ENCODE peak calls at places on chromosomes 1 and 21, in five cellular contexts. Y is cardiac fibroblast, K is H4, I is RWPE1, Q is mesendoderm. O is an unnamed sample.

GRCh38 chr1:84889437-84889836 is 3.6 kb downstream of the LPAR3 start:
- DNase-seq in Y (peak), K (no peak), I (no peak), Q (no peak), O (no peak)

GRCh38 chr1:202293620-202294019 is 48.1 kb downstream of the UBE2T start:
- DNase-seq in Y (peak), K (no peak), I (no peak), Q (no peak), O (no peak)

GRCh38 chr1:110005971-110006370 is 21.4 kb downstream of the AHCYL1 start:
- DNase-seq in Y (no peak), K (no peak), I (no peak), Q (no peak), O (no peak)

GRCh38 chr1:244154882-244155531 is 103.9 kb downstream of the ZBTB18 start:
- DNase-seq in Y (no peak), K (peak), I (no peak), Q (no peak), O (no peak)

GRCh38 chr1:26782521-26783212 is 5.1 kb upstream of the PIGV start:
- DNase-seq in Y (no peak), K (no peak), I (no peak), Q (no peak), O (no peak)

GRCh38 chr1:234322979-234323378 is 50.3 kb upstream of the COA6 start:
- DNase-seq in Y (peak), K (peak), I (no peak), Q (peak), O (no peak)

GRCh38 chr1:171180671-171181070 is 4.4 kb upstream of the FMO2 start:
- DNase-seq in Y (peak), K (no peak), I (no peak), Q (no peak), O (no peak)

GRCh38 chr1:66489146-66489545 is 44.8 kb upstream of the SGIP1 start:
- DNase-seq in Y (no peak), K (no peak), I (peak), Q (no peak), O (no peak)

GRCh38 chr1:59750612-59751395 is 63.9 kb upstream of the HOOK1 start:
- DNase-seq in Y (peak), K (peak), I (peak), Q (no peak), O (peak)

GRCh38 chr1:21638531-21639341 is 30.4 kb downstream of the RAP1GAP start:
- DNase-seq in Y (no peak), K (peak), I (peak), Q (peak), O (peak)

GRCh38 chr1:37902983-37903382 is 43.6 kb upstream of the MTF1 start:
- DNase-seq in Y (no peak), K (no peak), I (no peak), Q (no peak), O (no peak)

GRCh38 chr1:64848136-64848535 is 103.3 kb downstream of the RAVER2 start:
- DNase-seq in Y (no peak), K (no peak), I (no peak), Q (no peak), O (no peak)

GRCh38 chr21:19998450-19998849 is 999.8 kb upstream of the NCAM2 start:
- DNase-seq in Y (no peak), K (no peak), I (no peak), Q (no peak), O (no peak)

GRCh38 chr1:59414406-59415133 is 117.7 kb downstream of the FGGY start:
- DNase-seq in Y (peak), K (no peak), I (no peak), Q (no peak), O (peak)

GRCh38 chr1:189606795-189607476 is 870.7 kb downstream of the BRINP3 start:
- DNase-seq in Y (peak), K (peak), I (peak), Q (no peak), O (peak)

GRCh38 chr1:201229095-201229494 is 38.5 kb downstream of the IGFN1 start:
- DNase-seq in Y (no peak), K (no peak), I (no peak), Q (no peak), O (no peak)

GRCh38 chr1:15952317-15953258 is 23.3 kb downstream of the ZBTB17 start:
- DNase-seq in Y (peak), K (peak), I (peak), Q (no peak), O (peak)

GRCh38 chr1:223642155-223642689 is 23.3 kb downstream of the CAPN8 start:
- DNase-seq in Y (no peak), K (no peak), I (no peak), Q (peak), O (no peak)

GRCh38 chr21:43812139-43812821 is 22.9 kb downstream of the RRP1 start:
- DNase-seq in Y (no peak), K (peak), I (peak), Q (no peak), O (no peak)

GRCh38 chr1:63693956-63694607 is 79.7 kb upstream of the ROR1 start:
- DNase-seq in Y (peak), K (no peak), I (no peak), Q (no peak), O (no peak)

GRCh38 chr1:90114521-90115141 is 119.7 kb downstream of the ZNF326 start:
- DNase-seq in Y (peak), K (peak), I (peak), Q (peak), O (peak)

GRCh38 chr21:44370027-44370735 is 16.8 kb downstream of the TRPM2 start:
- DNase-seq in Y (no peak), K (peak), I (peak), Q (no peak), O (peak)

GRCh38 chr1:12643079-12643478 is 806 bp upstream of the AADACL4 start:
- DNase-seq in Y (no peak), K (no peak), I (no peak), Q (no peak), O (no peak)

GRCh38 chr1:200901796-200902444 is 7.2 kb downstream of the INAVA start:
- DNase-seq in Y (no peak), K (no peak), I (no peak), Q (no peak), O (no peak)

GRCh38 chr1:28984311-28984684 is 69.9 kb downstream of the EPB41 start:
- DNase-seq in Y (no peak), K (no peak), I (no peak), Q (no peak), O (no peak)

GRCh38 chr1:154190550-154190949 is 1.4 kb downstream of the TPM3 start:
- DNase-seq in Y (peak), K (no peak), I (no peak), Q (no peak), O (peak)

GRCh38 chr1:65994223-65994622 is 201.5 kb downstream of the PDE4B start:
- DNase-seq in Y (no peak), K (no peak), I (no peak), Q (no peak), O (no peak)

GRCh38 chr21:16419188-16419874 is 689.5 kb downstream of the USP25 start:
- DNase-seq in Y (peak), K (peak), I (no peak), Q (peak), O (peak)

GRCh38 chr1:235067396-235068154 is 61.1 kb downstream of the TOMM20 start:
- DNase-seq in Y (peak), K (peak), I (peak), Q (peak), O (peak)

GRCh38 chr1:160030657-160031367 is 978 bp downstream of the PIGM start:
- DNase-seq in Y (no peak), K (no peak), I (peak), Q (no peak), O (no peak)

GRCh38 chr1:4794020-4794780 is 139.8 kb downstream of the AJAP1 start:
- DNase-seq in Y (no peak), K (no peak), I (no peak), Q (no peak), O (no peak)

GRCh38 chr1:245797592-245798366 is 643.0 kb downstream of the KIF26B start:
- DNase-seq in Y (peak), K (no peak), I (no peak), Q (peak), O (no peak)

GRCh38 chr21:14737278-14737677 is 191.2 kb upstream of the SAMSN1 start:
- DNase-seq in Y (no peak), K (no peak), I (no peak), Q (no peak), O (no peak)

GRCh38 chr21:44293551-44294231 is 6.2 kb upstream of the PFKL start:
- DNase-seq in Y (no peak), K (no peak), I (no peak), Q (no peak), O (no peak)

O was measured in AG08396.